ENCODE peak calls at places on chromosomes 5 and 9, in ten cellular contexts. W is NCI-H460; Z is neural progenitor cell; F is activated CD8-positive, alpha-beta memory T cell treated with anti-CD3 and anti-CD28 coated beads, Interleukin-2, amount 50 U/mL, for 48 hours; L is A549; Q is GM04504; O is globus pallidus; J is ACHN; A is sigmoid colon; R is left cardiac atrium. H is an unnamed sample.

GRCh38 chr5:3913264-3913663 is 317.6 kb downstream of the IRX1 start:
- DNase-seq in W (no peak), Z (no peak), F (no peak), L (no peak), Q (no peak), O (no peak), J (no peak), A (no peak), R (no peak), H (no peak)

GRCh38 chr9:33161011-33161588 is 6.0 kb downstream of the B4GALT1 start:
- DNase-seq in W (no peak), Z (peak), F (peak), L (peak), Q (peak), O (no peak), J (peak), A (peak), R (peak), H (peak)

GRCh38 chr5:157148734-157149615 is 6.3 kb upstream of the MED7 start:
- DNase-seq in W (peak), Z (peak), F (peak), L (peak), Q (peak), O (peak), J (peak), A (no peak), R (peak), H (peak)

GRCh38 chr9:97911528-97911927 is 10.8 kb downstream of the TRMO start:
- DNase-seq in W (no peak), Z (no peak), F (no peak), L (no peak), Q (no peak), O (no peak), J (no peak), A (no peak), R (no peak), H (no peak)

GRCh38 chr5:103027267-103027666 is 92.7 kb downstream of the GIN1 start:
- DNase-seq in W (no peak), Z (no peak), F (no peak), L (no peak), Q (no peak), O (no peak), J (no peak), A (no peak), R (no peak), H (no peak)

GRCh38 chr5:10649518-10650410 is 85.9 kb downstream of the ANKRD33B start:
- DNase-seq in W (no peak), Z (no peak), F (no peak), L (no peak), Q (no peak), O (no peak), J (no peak), A (peak), R (no peak), H (no peak)

GRCh38 chr9:15276328-15276969 is 30.6 kb downstream of the TTC39B start:
- DNase-seq in W (no peak), Z (no peak), F (no peak), L (no peak), Q (no peak), O (no peak), J (no peak), A (no peak), R (no peak), H (no peak)

GRCh38 chr9:120151806-120152205 is 428.2 kb downstream of the CDK5RAP2 start:
- DNase-seq in W (no peak), Z (peak), F (no peak), L (no peak), Q (no peak), O (no peak), J (no peak), A (no peak), R (no peak), H (no peak)

GRCh38 chr9:116815828-116816227 is 128.7 kb downstream of the TRIM32 start:
- DNase-seq in W (no peak), Z (no peak), F (no peak), L (no peak), Q (no peak), O (no peak), J (no peak), A (no peak), R (no peak), H (no peak)

GRCh38 chr9:97848582-97849237 is 4.3 kb upstream of the FOXE1 start:
- DNase-seq in W (no peak), Z (peak), F (no peak), L (no peak), Q (no peak), O (no peak), J (no peak), A (no peak), R (no peak), H (no peak)

GRCh38 chr5:54820346-54820745 is 165.0 kb downstream of the ESM1 start:
- DNase-seq in W (no peak), Z (no peak), F (no peak), L (no peak), Q (no peak), O (no peak), J (no peak), A (no peak), R (no peak), H (no peak)

GRCh38 chr5:150078802-150079654 is 7.3 kb downstream of the CSF1R start:
- DNase-seq in W (no peak), Z (no peak), F (no peak), L (no peak), Q (no peak), O (no peak), J (no peak), A (no peak), R (no peak), H (peak)

GRCh38 chr5:8474569-8474930 is 605.6 kb downstream of the MTRR start:
- DNase-seq in W (no peak), Z (no peak), F (no peak), L (no peak), Q (no peak), O (no peak), J (no peak), A (no peak), R (no peak), H (no peak)

GRCh38 chr9:33686942-33687341 is 108.4 kb upstream of the PRSS3 start:
- DNase-seq in W (no peak), Z (no peak), F (no peak), L (no peak), Q (no peak), O (no peak), J (no peak), A (no peak), R (no peak), H (no peak)

GRCh38 chr5:72328172-72328571 is 8.0 kb downstream of the PTCD2 start:
- DNase-seq in W (no peak), Z (no peak), F (no peak), L (peak), Q (no peak), O (peak), J (peak), A (no peak), R (peak), H (no peak)

GRCh38 chr5:143696920-143697319 is 115.0 kb upstream of the HMHB1 start:
- DNase-seq in W (no peak), Z (no peak), F (no peak), L (no peak), Q (no peak), O (no peak), J (no peak), A (no peak), R (no peak), H (no peak)

GRCh38 chr5:856531-857425 is 6.0 kb upstream of the ZDHHC11 start:
- DNase-seq in W (no peak), Z (no peak), F (no peak), L (no peak), Q (no peak), O (no peak), J (no peak), A (peak), R (peak), H (no peak)

GRCh38 chr5:158976035-158976434 is 123.7 kb downstream of the EBF1 start:
- DNase-seq in W (no peak), Z (peak), F (no peak), L (peak), Q (peak), O (no peak), J (peak), A (no peak), R (no peak), H (no peak)

GRCh38 chr9:86097510-86098224 is 1.7 kb downstream of the GOLM1 start:
- DNase-seq in W (no peak), Z (no peak), F (no peak), L (no peak), Q (no peak), O (no peak), J (no peak), A (no peak), R (no peak), H (no peak)

GRCh38 chr5:96141749-96142148 is 180.1 kb upstream of the ELL2 start:
- DNase-seq in W (no peak), Z (no peak), F (no peak), L (no peak), Q (no peak), O (no peak), J (no peak), A (no peak), R (no peak), H (no peak)

GRCh38 chr5:88952344-88952743 is 69.4 kb upstream of the MEF2C start:
- DNase-seq in W (peak), Z (peak), F (no peak), L (no peak), Q (no peak), O (no peak), J (no peak), A (no peak), R (no peak), H (no peak)

GRCh38 chr5:146805099-146805498 is 73.5 kb downstream of the PPP2R2B start:
- DNase-seq in W (no peak), Z (peak), F (no peak), L (no peak), Q (no peak), O (no peak), J (no peak), A (no peak), R (no peak), H (no peak)

GRCh38 chr9:21936161-21936560 is 58.0 kb downstream of the CDKN2A start:
- DNase-seq in W (no peak), Z (no peak), F (no peak), L (no peak), Q (no peak), O (no peak), J (no peak), A (no peak), R (no peak), H (no peak)

GRCh38 chr9:3760031-3760430 is 234.2 kb upstream of the RFX3 start:
- DNase-seq in W (no peak), Z (peak), F (no peak), L (peak), Q (no peak), O (no peak), J (peak), A (no peak), R (no peak), H (no peak)

GRCh38 chr9:115591584-115591984 is 473.6 kb upstream of the TNC start:
- DNase-seq in W (peak), Z (peak), F (no peak), L (peak), Q (peak), O (peak), J (peak), A (peak), R (peak), H (peak)

GRCh38 chr5:78574731-78575161 is 73.8 kb downstream of the LHFPL2 start:
- DNase-seq in W (no peak), Z (no peak), F (no peak), L (no peak), Q (no peak), O (no peak), J (no peak), A (no peak), R (peak), H (no peak)

GRCh38 chr5:100691085-100691484 is 155.9 kb downstream of the FAM174A start:
- DNase-seq in W (no peak), Z (no peak), F (no peak), L (no peak), Q (no peak), O (no peak), J (no peak), A (no peak), R (no peak), H (no peak)

GRCh38 chr5:74947961-74948613 is 81.9 kb upstream of the FAM169A start:
- DNase-seq in W (no peak), Z (no peak), F (no peak), L (no peak), Q (no peak), O (no peak), J (peak), A (no peak), R (no peak), H (no peak)

GRCh38 chr9:129141066-129142041 is 30.1 kb downstream of the PTPA start:
- DNase-seq in W (peak), Z (peak), F (no peak), L (peak), Q (peak), O (peak), J (peak), A (peak), R (peak), H (no peak)

GRCh38 chr5:29697786-29698414 is 1495.6 kb upstream of the CDH6 start:
- DNase-seq in W (peak), Z (peak), F (no peak), L (peak), Q (no peak), O (peak), J (peak), A (no peak), R (no peak), H (no peak)

GRCh38 chr9:92538541-92538940 is 2.8 kb upstream of the ECM2 start:
- DNase-seq in W (no peak), Z (no peak), F (no peak), L (no peak), Q (peak), O (no peak), J (no peak), A (no peak), R (no peak), H (no peak)

GRCh38 chr5:94744906-94745305 is 126.4 kb downstream of the SLF1 start:
- DNase-seq in W (no peak), Z (no peak), F (no peak), L (no peak), Q (no peak), O (no peak), J (no peak), A (no peak), R (no peak), H (no peak)

GRCh38 chr5:2995035-2995434 is 243.6 kb upstream of the IRX2 start:
- DNase-seq in W (no peak), Z (no peak), F (no peak), L (no peak), Q (no peak), O (no peak), J (no peak), A (no peak), R (no peak), H (no peak)

GRCh38 chr9:86443992-86444391 is 89.8 kb upstream of the TUT7 start:
- DNase-seq in W (no peak), Z (no peak), F (no peak), L (no peak), Q (no peak), O (no peak), J (no peak), A (no peak), R (no peak), H (no peak)

GRCh38 chr5:112685929-112686328 is 51.8 kb upstream of the APC start:
- DNase-seq in W (no peak), Z (no peak), F (no peak), L (no peak), Q (no peak), O (no peak), J (no peak), A (no peak), R (no peak), H (no peak)

GRCh38 chr9:14346301-14346721 is 32.4 kb upstream of the NFIB start:
- DNase-seq in W (no peak), Z (peak), F (no peak), L (no peak), Q (no peak), O (peak), J (no peak), A (no peak), R (peak), H (no peak)

GRCh38 chr9:95581900-95582299 is 65.1 kb upstream of the PTCH1 start:
- DNase-seq in W (no peak), Z (peak), F (no peak), L (no peak), Q (no peak), O (no peak), J (no peak), A (no peak), R (no peak), H (no peak)

GRCh38 chr5:120252839-120253238 is 211.3 kb upstream of the PRR16 start:
- DNase-seq in W (peak), Z (no peak), F (no peak), L (no peak), Q (peak), O (no peak), J (no peak), A (no peak), R (no peak), H (no peak)